ENCODE peak calls at places on chromosomes 4 and X, in four cellular contexts. B is lung, X is heart right ventricle, U is upper lobe of left lung. P is an unnamed sample. For H3K9me3 and H3K4me1, the result is how much of the 10 kb centered on the place peaks cover.

GRCh38 chrX:114798902-114799301 is 215.0 kb downstream of the HTR2C start:
- DNase-seq in B (no peak), X (no peak), U (no peak), P (no peak)

GRCh38 chr4:112735474-112735951 is 98.6 kb downstream of the LARP7 start:
- DNase-seq in B (no peak), X (no peak), U (no peak), P (no peak)

GRCh38 chr4:6746721-6747689 is 31.0 kb downstream of the BLOC1S4 start:
- DNase-seq in B (peak), X (peak), U (peak), P (no peak)

GRCh38 chr4:3330682-3331081 is 37.9 kb downstream of the RGS12 start:
- DNase-seq in B (no peak), X (no peak), U (no peak), P (no peak)

GRCh38 chrX:37652053-37652452 is 33.5 kb upstream of the XK start:
- DNase-seq in B (no peak), X (no peak), U (no peak), P (no peak)

GRCh38 chr4:19478791-19479190 is 772.9 kb upstream of the SLIT2 start:
- DNase-seq in B (no peak), X (no peak), U (no peak), P (no peak)

GRCh38 chr4:55549888-55550287 is 3.2 kb upstream of the CLOCK start:
- DNase-seq in B (no peak), X (no peak), U (no peak), P (no peak)

GRCh38 chr4:71816676-71817303 is 32.9 kb upstream of the GC start:
- DNase-seq in B (no peak), X (no peak), U (no peak), P (no peak)

GRCh38 chr4:24914460-24914859 is 1.6 kb upstream of the CCDC149 start:
- DNase-seq in B (no peak), X (no peak), U (no peak), P (no peak)
- H3K9me3 ChIP-seq in B (under half), X (under half), U (under half), P (under half)

GRCh38 chr4:140239311-140239710 is 85.3 kb upstream of the MAML3 start:
- DNase-seq in B (no peak), X (no peak), U (no peak), P (no peak)

GRCh38 chr4:140238353-140239041 is 84.5 kb upstream of the MAML3 start:
- DNase-seq in B (peak), X (peak), U (peak), P (no peak)

GRCh38 chr4:140237616-140238352 is 83.8 kb upstream of the MAML3 start:
- DNase-seq in B (peak), X (peak), U (peak), P (no peak)

GRCh38 chr4:140234697-140235060 is 80.7 kb upstream of the MAML3 start:
- DNase-seq in B (no peak), X (no peak), U (no peak), P (no peak)

GRCh38 chr4:140236649-140237160 is 82.7 kb upstream of the MAML3 start:
- DNase-seq in B (no peak), X (no peak), U (no peak), P (no peak)
- H3K4me1 ChIP-seq in B (under half), X (under half), U (under half), P (under half)

GRCh38 chrX:48974574-48974973 is 2.9 kb upstream of the KCND1 start:
- DNase-seq in B (no peak), X (no peak), U (no peak), P (no peak)

GRCh38 chrX:48969471-48969870 is 2.2 kb downstream of the KCND1 start:
- DNase-seq in B (no peak), X (no peak), U (no peak), P (no peak)

GRCh38 chrX:48972214-48973164 is 845 bp upstream of the KCND1 start:
- DNase-seq in B (peak), X (peak), U (no peak), P (peak)

GRCh38 chrX:48974033-48974432 is 2.4 kb upstream of the KCND1 start:
- DNase-seq in B (no peak), X (no peak), U (no peak), P (no peak)

GRCh38 chrX:48971325-48972213 is at the start of gene KCND1:
- DNase-seq in B (peak), X (peak), U (no peak), P (no peak)
- H3K9me3 ChIP-seq in B (under half), X (under half), U (under half), P (under half)

GRCh38 chrX:39161856-39162255 is 360.6 kb downstream of the MID1IP1 start:
- DNase-seq in B (no peak), X (no peak), U (no peak), P (no peak)
- H3K4me1 ChIP-seq in B (under half), X (under half), U (under half), P (under half)

GRCh38 chrX:144379156-144379555 is 495.3 kb downstream of the UBE2NL start:
- DNase-seq in B (no peak), X (no peak), U (no peak), P (no peak)
- H3K9me3 ChIP-seq in B (under half), X (under half), U (under half), P (under half)

GRCh38 chr4:41179086-41179374 is 35.3 kb downstream of the APBB2 start:
- DNase-seq in B (no peak), X (no peak), U (no peak), P (no peak)
- H3K4me1 ChIP-seq in B (under half), X (under half), U (under half), P (under half)

DNA sequence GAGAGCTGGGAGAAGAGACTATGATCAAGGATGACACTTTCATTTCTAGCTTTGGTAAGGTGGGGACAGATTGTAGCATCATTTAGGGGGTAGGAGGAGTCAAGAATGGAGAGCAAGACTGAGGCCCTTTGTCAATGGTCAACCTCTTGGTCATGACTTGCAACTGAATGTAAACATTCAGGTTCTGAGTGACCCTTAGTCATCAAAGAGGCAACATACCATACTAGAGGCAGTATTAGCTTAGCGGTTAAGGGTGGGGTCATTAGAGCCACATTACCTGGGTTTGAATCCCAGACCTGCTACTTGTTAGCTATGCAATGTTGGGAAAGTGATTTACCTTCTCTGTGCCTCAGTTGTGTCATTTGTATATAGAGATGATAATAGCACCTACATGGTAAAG is 76.5 kb downstream of the MED28 start:
- DNase-seq in B (peak), X (no peak), U (no peak), P (no peak)
- H3K9me3 ChIP-seq in B (under half), X (under half), U (under half), P (under half)

P was measured in naive thymus-derived CD4-positive, alpha-beta T cell.